ENCODE peak calls at places on chromosomes 13 and 19, in four cellular contexts. H is gastrocnemius medialis, W is suprapubic skin, X is neural crest cell. L is an unnamed sample.

GRCh38 chr13:91347212-91347995 is at the start of gene MIR17HG:
- DNase-seq in H (peak), W (peak), X (peak), L (peak)

GRCh38 chr13:33379597-33379996 is 94.0 kb upstream of the STARD13 start:
- DNase-seq in H (no peak), W (no peak), X (no peak), L (no peak)

GRCh38 chr19:14039181-14039580 is 7.6 kb downstream of the IL27RA start:
- DNase-seq in H (no peak), W (no peak), X (no peak), L (no peak)

GRCh38 chr13:70424928-70425327 is 316.7 kb upstream of the KLHL1 start:
- DNase-seq in H (no peak), W (no peak), X (no peak), L (no peak)

GRCh38 chr13:97855570-97855970 is 97.9 kb upstream of the IPO5 start:
- DNase-seq in H (peak), W (no peak), X (peak), L (peak)

GRCh38 chr13:102226591-102226990 is 175.3 kb downstream of the FGF14 start:
- DNase-seq in H (no peak), W (no peak), X (no peak), L (no peak)

GRCh38 chr19:15025237-15025636 is 24.0 kb upstream of the CASP14 start:
- DNase-seq in H (no peak), W (no peak), X (no peak), L (no peak)

GRCh38 chr19:58229255-58229639 is 533 bp downstream of the ZNF544 start:
- DNase-seq in H (no peak), W (no peak), X (no peak), L (peak)

GRCh38 chr13:21987793-21988192 is 316.9 kb downstream of the FGF9 start:
- DNase-seq in H (no peak), W (no peak), X (no peak), L (no peak)

GRCh38 chr13:19685034-19685433 is 51.6 kb downstream of the MPHOSPH8 start:
- DNase-seq in H (no peak), W (no peak), X (no peak), L (no peak)

GRCh38 chr13:20270163-20270865 is 38.2 kb upstream of the GJB6 start:
- DNase-seq in H (no peak), W (no peak), X (no peak), L (no peak)

GRCh38 chr19:12126707-12127106 is 13.4 kb downstream of the ZNF20 start:
- DNase-seq in H (no peak), W (no peak), X (no peak), L (no peak)

GRCh38 chr13:82698383-82698782 is 1183.9 kb downstream of the SLITRK1 start:
- DNase-seq in H (no peak), W (no peak), X (no peak), L (no peak)

GRCh38 chr19:3985643-3986259 is 488 bp upstream of the EEF2 start:
- DNase-seq in H (peak), W (no peak), X (no peak), L (no peak)

GRCh38 chr19:13861714-13862531 is 15.0 kb upstream of the NANOS3 start:
- DNase-seq in H (peak), W (peak), X (peak), L (peak)

GRCh38 chr13:73248711-73249580 is 190.1 kb downstream of the KLF5 start:
- DNase-seq in H (no peak), W (no peak), X (no peak), L (no peak)

GRCh38 chr13:75537401-75538365 is at the start of gene COMMD6:
- DNase-seq in H (peak), W (peak), X (peak), L (peak)

GRCh38 chr19:7679017-7679720 is 1.5 kb upstream of the TRAPPC5 start:
- DNase-seq in H (no peak), W (no peak), X (no peak), L (no peak)

GRCh38 chr19:41646589-41647204 is 19.8 kb upstream of the CEACAM4 start:
- DNase-seq in H (no peak), W (no peak), X (no peak), L (peak)

GRCh38 chr13:84574851-84575250 is 692.6 kb upstream of the SLITRK1 start:
- DNase-seq in H (no peak), W (no peak), X (no peak), L (no peak)

GRCh38 chr13:100789481-100789880 is 114.9 kb upstream of the TMTC4 start:
- DNase-seq in H (no peak), W (no peak), X (no peak), L (no peak)

GRCh38 chr19:15892012-15892411 is 5.9 kb downstream of the CYP4F2 start:
- DNase-seq in H (no peak), W (no peak), X (no peak), L (no peak)

GRCh38 chr19:15452111-15453047 is 2.6 kb upstream of the WIZ start:
- DNase-seq in H (peak), W (peak), X (peak), L (no peak)

GRCh38 chr13:79491715-79492114 is 10.8 kb downstream of the NDFIP2 start:
- DNase-seq in H (no peak), W (no peak), X (no peak), L (no peak)

GRCh38 chr13:50589651-50590054 is 253.8 kb downstream of the DLEU7 start:
- DNase-seq in H (no peak), W (no peak), X (no peak), L (no peak)

GRCh38 chr13:107392205-107392604 is 823.1 kb downstream of the LIG4 start:
- DNase-seq in H (no peak), W (no peak), X (no peak), L (no peak)

GRCh38 chr13:63433546-63434150 is 2018.0 kb upstream of the PCDH20 start:
- DNase-seq in H (no peak), W (no peak), X (no peak), L (no peak)

GRCh38 chr13:93505104-93505952 is 278.7 kb downstream of the GPC6 start:
- DNase-seq in H (no peak), W (no peak), X (no peak), L (no peak)

GRCh38 chr19:39342647-39343305 is 555 bp downstream of the SAMD4B start:
- DNase-seq in H (peak), W (no peak), X (no peak), L (peak)

GRCh38 chr19:12937243-12938053 is 961 bp upstream of the CALR start:
- DNase-seq in H (no peak), W (no peak), X (peak), L (peak)

GRCh38 chr19:2385053-2385721 is 25.1 kb downstream of the TMPRSS9 start:
- DNase-seq in H (peak), W (no peak), X (peak), L (peak)

GRCh38 chr13:20699715-20700114 is 3.8 kb upstream of the IL17D start:
- DNase-seq in H (no peak), W (no peak), X (no peak), L (no peak)

GRCh38 chr19:14405380-14405757 is 13.8 kb downstream of the DDX39A start:
- DNase-seq in H (no peak), W (no peak), X (no peak), L (no peak)

GRCh38 chr19:18762125-18763023 is 28.7 kb downstream of the COMP start:
- DNase-seq in H (peak), W (no peak), X (no peak), L (no peak)

GRCh38 chr13:113848020-113848419 is 15.9 kb downstream of the GAS6 start:
- DNase-seq in H (no peak), W (no peak), X (no peak), L (no peak)

GRCh38 chr19:45253396-45254027 is 2.4 kb downstream of the MARK4 start:
- DNase-seq in H (no peak), W (no peak), X (no peak), L (no peak)

GRCh38 chr13:111177803-111178389 is 62.8 kb downstream of the ARHGEF7 start:
- DNase-seq in H (no peak), W (no peak), X (no peak), L (no peak)

DNA sequence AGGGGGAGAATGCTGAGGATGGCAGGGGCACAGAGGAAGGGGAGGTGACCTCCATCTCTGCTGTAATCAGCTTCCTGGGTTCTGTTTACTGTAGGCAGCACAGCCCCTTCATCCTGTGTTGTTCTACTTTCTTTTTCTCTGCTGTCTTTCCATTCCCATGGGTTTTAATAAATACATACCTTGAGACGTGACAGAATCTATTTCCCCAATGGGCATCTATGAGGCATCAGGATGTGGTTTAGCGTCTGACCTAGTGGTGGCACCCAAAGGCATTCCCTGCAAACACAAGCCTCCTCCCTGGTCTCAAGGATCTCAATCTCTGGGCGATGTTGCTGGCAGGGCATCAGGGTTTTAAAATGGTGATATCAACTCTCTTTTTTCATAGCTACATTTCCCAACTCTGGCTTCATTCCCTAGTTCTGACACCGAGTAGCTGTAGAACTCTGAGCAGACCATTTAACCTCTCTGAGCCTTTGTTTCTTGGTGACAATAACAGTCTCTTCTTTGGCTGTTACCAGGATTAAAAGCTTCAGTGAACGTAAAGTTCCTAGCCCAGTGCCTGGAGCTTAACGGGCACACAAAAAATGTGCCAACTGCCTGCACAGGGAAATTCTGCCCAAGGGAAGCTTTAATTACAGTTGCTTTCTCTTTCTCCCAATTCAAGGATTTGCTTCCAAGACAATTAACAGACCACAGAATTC is 60.9 kb downstream of the ALOX5AP start:
- DNase-seq in H (no peak), W (no peak), X (no peak), L (no peak)
- TF ChIP-seq CTCF in H (no peak), W (no peak), X (no peak), L (no peak)

DNA sequence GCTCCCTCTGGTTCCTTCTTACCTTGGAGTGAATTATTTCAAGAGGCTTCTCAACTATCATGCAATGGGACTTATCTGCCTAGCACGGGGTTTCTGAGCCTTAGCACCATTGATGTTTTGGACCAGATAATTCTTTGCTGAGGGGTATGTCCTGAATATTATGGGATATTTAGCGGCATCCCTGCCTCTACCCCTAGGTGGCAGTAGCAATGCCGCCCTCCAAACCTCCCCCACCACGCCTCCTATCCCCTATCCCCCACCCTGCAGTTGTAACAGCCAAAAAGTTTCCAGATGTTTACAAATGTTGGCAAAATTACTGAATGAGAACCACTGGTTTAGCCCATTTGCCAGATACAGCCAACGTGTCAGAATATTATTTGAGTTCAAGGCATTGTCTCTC is 125.5 kb downstream of the POSTN start:
- DNase-seq in H (no peak), W (no peak), X (no peak), L (no peak)
- TF ChIP-seq CTCF in H (no peak), W (no peak), X (peak), L (peak)

DNA sequence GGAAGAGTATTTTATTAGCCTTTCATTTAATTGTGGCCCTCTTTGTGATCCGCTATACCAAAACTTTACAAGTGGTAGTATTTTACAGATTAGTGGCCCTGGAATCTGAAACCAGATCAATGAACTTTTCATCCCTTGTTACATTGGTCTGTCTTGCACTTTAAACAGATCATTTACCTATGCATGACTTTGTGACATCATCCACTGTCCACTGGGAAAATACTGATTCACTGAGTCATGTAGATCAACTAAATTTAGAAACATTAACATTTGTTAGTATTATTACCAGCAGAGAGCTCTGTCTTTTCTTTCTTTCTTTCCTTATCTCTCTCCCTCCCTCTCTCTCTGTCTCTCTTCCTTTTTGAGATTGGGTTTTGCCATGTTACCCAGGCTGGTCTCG is 17.5 kb downstream of the PCDH8 start:
- DNase-seq in H (no peak), W (no peak), X (no peak), L (no peak)
- TF ChIP-seq CTCF in H (no peak), W (no peak), X (no peak), L (no peak)

DNA sequence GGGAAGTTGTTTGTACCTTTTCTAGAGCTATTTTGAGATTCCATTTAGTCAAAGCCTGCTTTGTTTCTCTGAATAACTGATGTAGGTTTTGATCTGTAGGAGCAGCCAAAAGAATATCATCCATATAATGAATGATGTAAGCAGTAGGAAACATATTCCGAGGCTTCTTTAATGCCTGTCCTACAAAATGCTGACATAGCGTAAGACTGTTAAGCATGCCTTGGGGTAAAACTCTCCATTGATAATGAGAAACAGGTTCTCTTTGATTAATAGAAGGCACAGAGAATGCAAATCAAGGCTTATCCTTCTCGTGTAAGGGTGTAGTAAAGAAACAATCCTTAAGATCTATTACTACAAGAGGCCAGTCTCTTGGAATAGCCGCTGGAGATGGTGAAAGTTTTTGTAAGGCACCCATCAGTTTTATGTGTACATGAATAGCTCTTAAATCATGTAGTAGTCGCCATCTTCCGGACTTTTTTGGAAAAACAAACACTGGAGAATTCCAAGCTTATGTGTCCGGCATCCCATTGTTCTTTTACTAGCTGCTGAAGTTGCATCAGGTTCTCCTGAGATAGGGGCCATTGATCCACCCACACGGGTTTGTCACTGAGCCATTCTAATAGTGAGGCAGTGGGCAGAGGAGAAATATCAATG is 13.5 kb downstream of the FPR3 start:
- DNase-seq in H (no peak), W (no peak), X (no peak), L (no peak)
- TF ChIP-seq CTCF in H (no peak), W (no peak), X (no peak), L (no peak)

GRCh38 chr19:49453013-49453756 is at the start of gene ALDH16A1:
- DNase-seq in H (peak), W (peak), X (peak), L (peak)
- TF ChIP-seq CTCF in H (no peak), W (no peak), X (no peak), L (no peak)

GRCh38 chr13:48249018-48249417 is 16.0 kb downstream of the ITM2B start:
- DNase-seq in H (no peak), W (no peak), X (no peak), L (no peak)

GRCh38 chr13:48253849-48254248 is 20.8 kb downstream of the ITM2B start:
- DNase-seq in H (no peak), W (no peak), X (no peak), L (no peak)

GRCh38 chr13:48251616-48252081 is 18.6 kb downstream of the ITM2B start:
- DNase-seq in H (no peak), W (no peak), X (no peak), L (no peak)

GRCh38 chr13:48255090-48255489 is 22.1 kb downstream of the ITM2B start:
- DNase-seq in H (no peak), W (no peak), X (no peak), L (no peak)

DNA sequence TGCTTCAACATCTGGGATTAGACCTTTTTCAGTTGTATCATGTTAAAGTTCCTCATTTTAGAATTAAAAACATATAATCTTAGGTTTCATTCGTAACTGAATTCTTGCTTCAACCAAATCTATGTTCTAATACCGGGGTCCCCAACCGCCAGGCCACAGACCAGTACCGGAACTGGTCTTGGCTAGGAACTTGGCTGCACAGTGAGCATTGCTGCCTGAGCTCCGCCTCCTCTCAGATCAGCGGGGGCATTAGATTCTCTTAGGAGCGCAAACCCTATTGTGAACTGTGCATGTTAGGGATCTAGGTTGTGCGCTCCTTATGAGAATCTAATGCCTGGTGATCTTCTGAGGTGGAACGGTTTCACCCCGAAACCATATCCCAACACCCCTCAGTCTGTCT is 19.2 kb downstream of the ITM2B start:
- DNase-seq in H (no peak), W (no peak), X (no peak), L (no peak)
- TF ChIP-seq CTCF in H (no peak), W (no peak), X (no peak), L (no peak)

GRCh38 chr19:55497777-55498176 is 9.5 kb downstream of the SSC5D start:
- DNase-seq in H (no peak), W (no peak), X (no peak), L (no peak)

GRCh38 chr19:55498246-55498645 is 10.0 kb downstream of the SSC5D start:
- DNase-seq in H (no peak), W (no peak), X (no peak), L (no peak)

GRCh38 chr19:55503447-55504251 is 15.4 kb downstream of the SSC5D start:
- DNase-seq in H (peak), W (peak), X (peak), L (peak)

GRCh38 chr19:55502197-55502952 is 14.1 kb downstream of the SSC5D start:
- DNase-seq in H (no peak), W (no peak), X (no peak), L (no peak)

GRCh38 chr19:55500368-55500952 is 12.2 kb downstream of the SSC5D start:
- DNase-seq in H (no peak), W (no peak), X (no peak), L (no peak)
- TF ChIP-seq CTCF in H (no peak), W (no peak), X (no peak), L (no peak)

DNA sequence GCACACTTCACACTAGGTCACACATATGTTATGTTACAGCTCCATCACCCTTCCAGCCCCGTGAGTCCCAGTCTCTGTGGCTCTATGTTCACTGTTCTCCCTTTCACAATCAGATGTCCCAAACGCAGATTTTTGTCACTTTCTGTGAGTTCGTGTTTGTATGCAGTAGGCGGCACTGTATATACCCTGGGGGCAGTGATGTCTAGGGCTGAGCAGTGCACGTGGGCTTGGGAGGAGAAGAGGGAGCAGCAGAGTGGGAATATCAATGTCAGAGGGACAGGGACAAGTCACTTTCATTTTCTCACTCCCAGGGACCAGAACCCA is 22.0 kb downstream of the PSG1 start:
- DNase-seq in H (no peak), W (no peak), X (no peak), L (no peak)
- TF ChIP-seq CTCF in H (no peak), W (no peak), X (no peak), L (peak)

GRCh38 chr13:26629260-26629659 is 71.8 kb downstream of the WASF3 start:
- DNase-seq in H (no peak), W (no peak), X (no peak), L (no peak)
- TF ChIP-seq CTCF in H (no peak), W (no peak), X (no peak), L (no peak)

GRCh38 chr19:5567360-5567970 is at the start of gene TINCR:
- DNase-seq in H (no peak), W (no peak), X (peak), L (peak)
- TF ChIP-seq CTCF in H (no peak), W (no peak), X (peak), L (no peak)